ENCODE peak calls at places on chromosomes 11 and 22, in four cellular contexts. J, Y, W and M are unnamed samples.

GRCh38 chr22:49889071-49889470 is 29.2 kb downstream of the ALG12 start:
- DNase-seq in J (no peak), Y (no peak), W (no peak), M (no peak)

GRCh38 chr11:70778828-70779365 is 380.6 kb downstream of the CTTN start:
- DNase-seq in J (no peak), Y (peak), W (no peak), M (no peak)

GRCh38 chr22:43520632-43521039 is 108.8 kb downstream of the MPPED1 start:
- DNase-seq in J (no peak), Y (no peak), W (no peak), M (no peak)

GRCh38 chr11:76671626-76672309 is 1.2 kb upstream of the LRRC32 start:
- DNase-seq in J (no peak), Y (peak), W (no peak), M (no peak)

GRCh38 chr11:23564370-23564769 is 704.1 kb upstream of the CCDC179 start:
- DNase-seq in J (no peak), Y (no peak), W (no peak), M (no peak)

GRCh38 chr11:108933630-108934029 is 268.8 kb downstream of the DDX10 start:
- DNase-seq in J (peak), Y (no peak), W (peak), M (peak)

GRCh38 chr11:1568451-1568911 is 3.6 kb downstream of the DUSP8 start:
- DNase-seq in J (no peak), Y (peak), W (no peak), M (no peak)

GRCh38 chr11:64074239-64074638 is 38.5 kb downstream of the FLRT1 start:
- DNase-seq in J (peak), Y (peak), W (peak), M (peak)

GRCh38 chr11:57126766-57127400 is 54.9 kb upstream of the LRRC55 start:
- DNase-seq in J (no peak), Y (no peak), W (no peak), M (peak)

GRCh38 chr11:86230196-86230813 is 14.2 kb upstream of the EED start:
- DNase-seq in J (no peak), Y (no peak), W (no peak), M (no peak)

GRCh38 chr11:106585061-106585460 is 433.2 kb downstream of the GUCY1A2 start:
- DNase-seq in J (peak), Y (no peak), W (peak), M (peak)